ENCODE peak calls at places on chromosomes 5 and 9, in four cellular contexts. O, G, F and W are unnamed samples.

GRCh38 chr9:137382728-137383452 is 40.1 kb downstream of the EXD3 start:
- DNase-seq in F (no peak), O (no peak), G (no peak), W (no peak)

GRCh38 chr9:112747094-112747493 is 3.5 kb upstream of the SNX30 start:
- DNase-seq in F (no peak), G (no peak), O (no peak), W (no peak)

GRCh38 chr5:16784843-16785791 is 151.0 kb downstream of the MYO10 start:
- DNase-seq in F (peak; percentile 86), G (no peak), O (no peak), W (no peak)

GRCh38 chr5:82106207-82106606 is 134.4 kb downstream of the ATG10 start:
- DNase-seq in G (no peak), F (no peak), O (no peak), W (no peak)

GRCh38 chr9:27125936-27126335 is 16.9 kb downstream of the TEK start:
- DNase-seq in G (no peak), F (no peak), O (peak; percentile 37), W (no peak)

GRCh38 chr9:94903961-94904421 is 177.5 kb downstream of the AOPEP start:
- DNase-seq in F (no peak), O (no peak), G (no peak), W (no peak)

GRCh38 chr5:109141499-109142200 is 268.1 kb downstream of the PJA2 start:
- DNase-seq in G (no peak), F (no peak), O (peak; percentile 41), W (no peak)

GRCh38 chr9:100911273-100911672 is 117.3 kb upstream of the PLPPR1 start:
- DNase-seq in F (no peak), O (no peak), G (no peak), W (no peak)

GRCh38 chr5:170393235-170393634 is 4.1 kb upstream of the KCNMB1 start:
- DNase-seq in G (no peak), F (no peak), O (no peak), W (no peak)

GRCh38 chr5:7320641-7321170 is 75.2 kb upstream of the ADCY2 start:
- DNase-seq in F (no peak), G (no peak), O (peak; percentile 27), W (no peak)

GRCh38 chr5:80216753-80217596 is 38.9 kb downstream of the SERINC5 start:
- DNase-seq in O (no peak), G (peak; percentile 68), F (no peak), W (no peak)

GRCh38 chr5:134540747-134541733 is 15.6 kb downstream of the JADE2 start:
- DNase-seq in F (peak; percentile 85), O (no peak), G (no peak), W (no peak)

GRCh38 chr9:37676411-37676830 is 25.7 kb downstream of the FRMPD1 start:
- DNase-seq in O (peak; percentile 2), G (peak; percentile 29), F (no peak), W (no peak)

GRCh38 chr9:82208741-82209450 is 220.3 kb downstream of the SPATA31D1 start:
- DNase-seq in O (no peak), F (no peak), G (no peak), W (no peak)

GRCh38 chr5:173204185-173204979 is 30.6 kb downstream of the NKX2-5 start:
- DNase-seq in F (peak; percentile 51), O (peak; percentile 15), G (no peak), W (no peak)

GRCh38 chr9:3931996-3932906 is 367.6 kb downstream of the GLIS3 start:
- DNase-seq in O (peak; percentile 44), F (no peak), G (no peak), W (peak; percentile 57)

GRCh38 chr5:112933105-112933504 is 11.1 kb upstream of the REEP5 start:
- DNase-seq in G (no peak), O (no peak), F (no peak), W (no peak)

GRCh38 chr5:80739898-80740297 is 85.1 kb upstream of the DHFR start:
- DNase-seq in F (no peak), O (no peak), G (no peak), W (no peak)

GRCh38 chr9:14343948-14344547 is 30.1 kb upstream of the NFIB start:
- DNase-seq in O (no peak), G (peak; percentile 68), F (no peak), W (no peak)

GRCh38 chr5:113614191-113614590 is 100.7 kb downstream of the YTHDC2 start:
- DNase-seq in F (no peak), G (no peak), O (no peak), W (no peak)

GRCh38 chr5:37696190-37697021 is 143.4 kb downstream of the GDNF start:
- DNase-seq in O (peak; percentile 74), G (no peak), F (no peak), W (no peak)

GRCh38 chr9:99400184-99400731 is 178.2 kb downstream of the SEC61B start:
- DNase-seq in F (no peak), G (peak; percentile 41), O (no peak), W (no peak)

GRCh38 chr5:73938280-73938937 is 312.4 kb downstream of the ARHGEF28 start:
- DNase-seq in F (no peak), O (peak; percentile 96), G (no peak), W (peak; percentile 91)

GRCh38 chr5:134043793-134044525 is 39.2 kb upstream of the VDAC1 start:
- DNase-seq in F (no peak), O (no peak), G (no peak), W (no peak)

GRCh38 chr5:113722979-113723378 is 209.5 kb downstream of the YTHDC2 start:
- DNase-seq in G (no peak), F (no peak), O (no peak), W (no peak)

GRCh38 chr5:179455320-179455719 is 95.0 kb upstream of the RUFY1 start:
- DNase-seq in O (no peak), G (no peak), F (no peak), W (peak; percentile 1)

GRCh38 chr9:127664678-127665507 is 41.9 kb upstream of the CFAP157 start:
- DNase-seq in G (no peak), F (no peak), O (no peak), W (peak; percentile 28)

GRCh38 chr9:127664324-127664677 is 42.5 kb upstream of the CFAP157 start:
- DNase-seq in O (no peak), G (no peak), F (no peak), W (no peak)

GRCh38 chr9:127661342-127661741 is 45.4 kb upstream of the CFAP157 start:
- DNase-seq in O (no peak), F (no peak), G (no peak), W (no peak)

GRCh38 chr9:127660886-127661285 is 45.9 kb upstream of the CFAP157 start:
- DNase-seq in O (no peak), G (no peak), F (no peak), W (no peak)

DNA sequence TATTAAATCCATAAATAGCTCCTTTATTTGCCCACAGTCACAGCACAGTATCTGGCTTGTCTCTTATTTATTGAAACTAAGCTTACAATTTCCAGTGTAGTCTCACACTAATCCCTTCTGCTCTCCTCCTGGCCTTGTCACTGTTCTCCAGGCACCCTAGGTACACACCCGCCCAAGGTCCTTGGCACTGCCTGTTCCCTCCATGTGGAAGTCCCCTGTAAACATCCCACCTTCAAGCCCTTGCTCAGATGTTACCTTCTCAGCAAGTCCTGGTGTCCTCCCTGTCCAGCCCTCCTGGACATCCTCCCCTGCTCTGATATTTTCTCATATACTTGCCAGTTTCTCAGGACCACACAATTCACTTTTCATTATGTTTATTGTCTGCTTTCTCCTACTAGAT is 44.2 kb upstream of the CFAP157 start:
- DNase-seq in G (no peak), F (no peak), O (no peak), W (no peak)
- TF ChIP-seq CTCF in G (no peak), F (no peak), O (no peak), W (no peak)

DNA sequence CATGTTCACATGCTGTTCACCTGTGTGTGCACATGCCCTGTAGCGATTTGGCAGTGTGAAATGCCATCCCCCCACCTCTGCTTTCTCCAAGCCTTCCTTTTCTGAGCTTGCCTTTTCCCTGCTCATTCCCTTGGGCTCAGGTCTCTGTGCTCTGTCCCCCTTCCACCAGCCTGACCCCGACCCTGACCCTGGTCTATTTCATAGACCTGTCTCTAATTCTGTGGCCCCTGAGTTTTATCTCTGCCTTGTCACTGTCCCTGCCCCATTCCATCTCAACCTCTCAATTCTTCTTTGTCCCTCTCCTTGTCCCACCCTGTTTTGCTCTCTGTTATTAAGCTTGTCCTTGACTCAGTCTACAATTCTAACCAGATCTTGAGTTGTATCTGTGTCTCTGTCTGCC is 735 bp downstream of the ARAP3 start:
- DNase-seq in F (no peak), G (no peak), O (no peak), W (no peak)
- H3K4me3 ChIP-seq in F (no peak overlapping the region), G (peak overlapping the region; percentile 63), O (peak overlapping the region; percentile 40), W (peak overlapping the region; percentile 38)

DNA sequence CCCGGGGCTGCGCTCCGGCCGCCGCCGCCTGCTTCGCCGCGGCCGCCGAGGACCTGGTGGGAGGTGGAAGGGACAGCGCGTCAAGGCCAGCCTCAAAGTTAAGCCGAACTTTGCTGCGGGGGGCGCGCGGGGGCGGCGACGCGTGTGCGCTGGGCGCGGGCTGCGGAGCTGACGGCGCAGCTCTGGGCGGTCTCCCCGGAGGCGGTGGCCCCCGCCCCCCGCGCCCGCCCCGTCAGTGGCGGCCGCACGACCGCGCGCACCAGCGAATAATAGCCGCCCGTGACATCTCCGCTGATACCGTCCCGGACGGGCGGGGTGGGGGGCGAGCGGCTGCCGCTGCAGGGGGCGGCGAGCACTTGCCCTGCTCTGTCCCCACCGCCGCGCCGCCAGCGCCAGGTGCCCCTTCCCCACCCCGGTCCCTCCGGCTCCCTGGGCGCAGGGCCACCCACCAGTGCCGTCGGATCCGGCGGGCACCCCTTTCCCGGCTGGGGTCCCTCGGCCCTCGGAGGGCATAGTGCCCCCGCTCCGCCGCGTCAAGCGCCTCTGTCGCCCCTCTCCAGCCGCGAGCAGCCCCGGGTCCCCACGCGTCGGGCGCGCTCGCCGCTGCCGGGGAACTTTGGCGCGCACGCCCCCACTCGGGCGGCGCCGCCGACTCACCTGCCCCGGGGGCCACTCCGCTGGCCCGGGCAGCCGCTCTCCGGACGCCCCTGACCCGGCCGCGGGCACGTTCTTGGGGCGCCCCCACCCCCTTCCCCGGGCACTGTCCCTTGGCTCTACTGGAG is 772 bp upstream of the FAM78A start:
- DNase-seq in O (no peak), F (peak; percentile 40), G (peak; percentile 61), W (no peak)
- TF ChIP-seq CTCF in O (no peak), F (no peak), G (peak; percentile 15), W (no peak)

DNA sequence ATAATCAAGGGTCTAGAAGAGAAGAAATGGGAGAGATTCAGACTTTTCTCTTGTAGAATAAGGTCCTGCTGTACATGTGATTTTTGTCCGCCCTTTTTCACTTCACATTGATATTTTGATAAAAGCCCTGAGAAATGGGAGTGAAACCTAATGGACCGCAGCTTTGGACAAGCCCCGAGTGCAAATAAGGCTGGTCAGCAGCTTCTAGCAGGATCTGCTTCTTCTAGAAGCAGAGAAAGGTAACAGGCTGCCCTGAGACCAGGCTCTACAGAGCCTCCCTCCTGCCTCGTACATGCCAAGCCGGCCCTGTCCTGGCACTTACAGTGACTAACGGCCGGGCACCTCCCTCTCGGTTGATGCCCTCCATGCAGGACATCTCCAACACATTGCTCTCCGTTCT is 33.4 kb downstream of the ACER2 start:
- DNase-seq in G (no peak), F (no peak), O (no peak), W (no peak)
- H3K4me3 ChIP-seq in G (no peak overlapping the region), F (peak overlapping the region; percentile 3), O (no peak overlapping the region), W (no peak overlapping the region)

GRCh38 chr5:111757582-111758283 is 739 bp upstream of the NREP start:
- DNase-seq in G (peak; percentile 97), F (peak; percentile 95), O (peak; percentile 98), W (peak; percentile 73)

GRCh38 chr5:111755942-111756353 is 1.0 kb downstream of the NREP start:
- DNase-seq in F (peak; percentile 19), G (no peak), O (peak; percentile 79), W (no peak)

GRCh38 chr5:111755264-111755941 is 1.6 kb downstream of the NREP start:
- DNase-seq in G (no peak), O (no peak), F (peak; percentile 13), W (no peak)

GRCh38 chr5:111758284-111758628 is 1.3 kb upstream of the NREP start:
- DNase-seq in G (no peak), F (no peak), O (no peak), W (no peak)

GRCh38 chr5:111756701-111757581 is at the start of gene NREP:
- DNase-seq in G (peak; percentile 91), F (peak; percentile 91), O (peak; percentile 97), W (peak; percentile 94)
- TF ChIP-seq CTCF in G (peak; percentile 45), F (peak; percentile 44), O (peak; percentile 61), W (peak; percentile 68)